ENCODE peak calls at places on chromosome 22, in five cellular contexts. V is IMR-90, L is psoas muscle, Z is brain microvascular endothelial cell, R is A673. X is an unnamed sample.

GRCh38 chr22:46710842-46711241 is 27.2 kb downstream of the CERK start:
- DNase-seq in V (no peak), L (no peak), Z (no peak), R (peak), X (no peak)

GRCh38 chr22:46421272-46421671 is 85.8 kb downstream of the TRMU start:
- DNase-seq in V (no peak), L (no peak), Z (no peak), R (no peak), X (no peak)

GRCh38 chr22:26464312-26464711 is 19.3 kb downstream of the HPS4 start:
- DNase-seq in V (no peak), L (peak), Z (no peak), R (no peak), X (no peak)

GRCh38 chr22:45469573-45470383 is 32.9 kb upstream of the FBLN1 start:
- DNase-seq in V (no peak), L (no peak), Z (no peak), R (no peak), X (no peak)

GRCh38 chr22:45235101-45235777 is 5.5 kb downstream of the KIAA0930 start:
- DNase-seq in V (no peak), L (no peak), Z (no peak), R (no peak), X (peak)

GRCh38 chr22:30605449-30606110 is 1.4 kb upstream of the TCN2 start:
- DNase-seq in V (peak), L (peak), Z (peak), R (peak), X (peak)

GRCh38 chr22:25475554-25476022 is 88.9 kb upstream of the GRK3 start:
- DNase-seq in V (peak), L (no peak), Z (peak), R (peak), X (no peak)

GRCh38 chr22:45984316-45984916 is 7.5 kb upstream of the WNT7B start:
- DNase-seq in V (no peak), L (no peak), Z (no peak), R (no peak), X (no peak)

GRCh38 chr22:17501679-17502285 is 61.5 kb upstream of the SLC25A18 start:
- DNase-seq in V (peak), L (no peak), Z (peak), R (peak), X (peak)

GRCh38 chr22:20429254-20430100 is 8.1 kb downstream of the SCARF2 start:
- DNase-seq in V (no peak), L (peak), Z (no peak), R (no peak), X (peak)

GRCh38 chr22:39458443-39459083 is 1.8 kb downstream of the MGAT3 start:
- DNase-seq in V (no peak), L (no peak), Z (no peak), R (no peak), X (no peak)

GRCh38 chr22:39567135-39567946 is 3.2 kb upstream of the CACNA1I start:
- DNase-seq in V (no peak), L (no peak), Z (no peak), R (no peak), X (no peak)

GRCh38 chr22:43186272-43187170 is at the start of gene TTLL12:
- DNase-seq in V (peak), L (peak), Z (peak), R (peak), X (peak)
- TF ChIP-seq CTCF in V (no peak), L (no peak), Z (no peak), R (no peak), X (no peak)

GRCh38 chr22:31752096-31752847 is 1.5 kb upstream of the DEPDC5 start:
- DNase-seq in V (no peak), L (no peak), Z (no peak), R (no peak), X (peak)

GRCh38 chr22:31754813-31755212 is 994 bp downstream of the DEPDC5 start:
- DNase-seq in V (no peak), L (no peak), Z (no peak), R (no peak), X (no peak)

GRCh38 chr22:31753005-31753633 is 700 bp upstream of the DEPDC5 start:
- DNase-seq in V (no peak), L (peak), Z (no peak), R (no peak), X (peak)

GRCh38 chr22:31750365-31751284 is 693 bp upstream of the PRR14L start:
- DNase-seq in V (no peak), L (no peak), Z (no peak), R (no peak), X (no peak)

DNA sequence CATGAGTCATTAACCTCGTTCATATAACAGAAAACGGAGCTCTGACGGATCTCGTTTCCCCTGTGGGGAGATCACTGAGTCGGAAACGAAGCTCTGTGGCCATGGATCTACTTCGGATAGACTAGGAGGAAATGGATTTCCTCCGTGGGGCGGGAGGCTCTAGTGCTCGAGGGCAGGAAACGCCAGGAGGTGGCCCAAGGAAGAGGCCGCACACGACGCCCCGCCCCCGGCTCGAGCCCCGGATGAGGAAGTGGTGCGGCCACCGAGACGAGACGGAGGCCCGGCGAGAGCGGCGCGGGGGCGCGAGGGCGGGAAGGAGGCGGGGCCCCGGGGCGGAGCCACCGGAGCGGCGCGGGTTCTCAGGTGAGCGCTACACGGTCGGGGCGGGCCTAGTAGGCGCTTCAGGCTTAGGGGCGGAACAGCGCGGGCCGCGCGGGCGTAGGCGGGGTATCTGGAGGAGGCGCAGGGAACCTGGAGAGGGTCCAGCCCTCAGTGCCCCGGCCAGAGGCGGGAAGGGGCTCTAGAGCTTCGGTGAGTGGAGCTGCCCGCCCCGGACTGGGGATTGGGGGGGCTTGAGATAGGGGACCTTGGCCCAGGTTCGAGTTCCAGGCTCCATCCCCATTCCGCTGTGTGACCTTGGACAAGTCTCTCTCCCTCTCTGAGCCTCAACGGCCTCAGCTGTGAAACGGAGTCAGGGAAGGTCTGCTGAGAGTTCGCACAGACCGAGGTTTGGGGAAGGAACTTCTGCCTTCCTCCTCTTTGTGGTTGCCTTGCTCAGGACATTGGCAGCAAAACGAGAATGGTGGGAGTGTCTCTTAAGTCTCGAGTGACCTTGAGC is at the start of gene DEPDC5:
- DNase-seq in V (peak), L (peak), Z (peak), R (peak), X (peak)
- TF ChIP-seq CTCF in V (peak), L (no peak), Z (no peak), R (no peak), X (no peak)

DNA sequence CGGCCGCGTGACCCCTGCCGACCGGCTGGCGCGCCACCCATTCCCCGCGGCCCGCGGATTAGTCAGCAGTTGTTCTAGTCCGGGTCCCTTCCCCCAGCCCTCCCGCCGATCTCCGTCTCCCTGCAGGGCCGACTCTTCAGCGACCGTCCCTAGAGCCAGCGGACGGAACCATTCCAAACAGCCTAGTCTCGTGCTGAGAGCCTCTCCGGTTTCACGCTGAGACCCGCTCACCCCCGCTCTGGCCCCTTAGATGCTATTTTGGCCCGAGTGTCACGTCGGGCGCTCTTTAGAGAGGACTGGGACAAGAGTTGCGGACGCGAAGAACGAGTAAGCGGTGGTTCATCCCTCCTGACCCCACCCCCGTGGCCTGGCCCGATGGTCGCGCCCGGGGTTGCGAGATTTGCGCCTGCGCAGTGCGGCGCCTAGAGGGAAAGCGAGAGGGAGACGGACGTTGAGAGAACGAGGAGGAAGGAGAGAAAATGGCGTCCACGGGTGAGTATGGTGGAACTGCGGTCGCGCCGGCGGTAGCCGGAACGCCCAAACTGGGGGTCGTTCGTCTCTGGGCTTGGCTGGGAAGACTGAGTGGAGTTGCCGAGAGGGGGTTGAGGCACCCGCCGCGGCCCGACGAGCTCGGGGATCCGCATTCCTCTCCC is at the start of the genes EWSR1 and RHBDD3:
- DNase-seq in V (peak), L (peak), Z (peak), R (peak), X (peak)
- TF ChIP-seq CTCF in V (no peak), L (no peak), Z (no peak), R (no peak), X (no peak)

GRCh38 chr22:35134637-35135036 is 68.7 kb downstream of the ISX start:
- DNase-seq in V (no peak), L (no peak), Z (no peak), R (no peak), X (no peak)
- TF ChIP-seq CTCF in V (no peak), L (no peak), Z (no peak), R (no peak), X (no peak)

DNA sequence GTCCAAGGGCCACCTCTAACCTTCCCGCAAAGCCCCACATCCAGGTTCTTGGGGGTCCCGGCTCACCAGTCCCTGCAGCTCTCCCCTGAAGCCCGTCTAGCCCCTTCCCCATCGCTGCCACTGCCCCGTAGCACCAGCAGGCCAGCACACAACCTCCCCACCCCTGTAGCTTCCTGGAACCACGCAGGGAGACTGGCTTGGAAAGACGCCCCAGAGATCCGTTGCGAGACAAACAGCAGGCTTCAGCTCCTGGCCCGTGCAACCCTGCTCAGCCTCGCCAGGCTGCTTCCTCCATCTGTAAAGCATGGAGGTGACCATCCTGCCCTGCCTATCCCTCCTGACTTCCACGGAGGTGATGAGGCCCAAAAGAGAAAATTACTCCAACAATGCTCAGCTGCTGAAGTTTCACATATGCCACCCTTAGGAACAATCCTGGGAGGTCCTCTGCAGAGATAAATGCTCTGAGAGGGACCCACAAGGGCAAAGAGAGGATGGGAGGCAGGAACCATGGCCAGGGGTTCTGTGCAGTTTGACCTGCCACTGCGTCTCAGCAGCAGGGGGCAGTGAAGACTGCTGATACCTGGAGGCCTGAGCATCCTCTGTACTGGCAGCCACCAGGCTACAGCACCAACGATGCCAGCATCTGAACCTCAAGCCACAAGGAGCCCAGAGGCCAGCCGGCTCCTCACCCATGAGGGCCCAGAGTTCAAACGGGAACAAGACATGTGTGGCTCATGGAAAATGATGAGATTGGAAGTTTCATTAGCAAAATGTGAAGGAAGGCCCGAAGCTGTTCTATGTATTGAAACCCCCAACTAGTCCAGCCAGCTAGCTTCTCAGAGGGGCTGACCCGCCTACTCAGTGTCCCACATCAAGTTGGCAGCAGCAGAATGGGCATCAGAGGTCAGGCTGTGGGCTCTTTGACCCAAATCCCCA is 16.1 kb downstream of the DGCR2 start:
- DNase-seq in V (no peak), L (no peak), Z (no peak), R (no peak), X (peak)
- TF ChIP-seq CTCF in V (no peak), L (peak), Z (peak), R (no peak), X (peak)

DNA sequence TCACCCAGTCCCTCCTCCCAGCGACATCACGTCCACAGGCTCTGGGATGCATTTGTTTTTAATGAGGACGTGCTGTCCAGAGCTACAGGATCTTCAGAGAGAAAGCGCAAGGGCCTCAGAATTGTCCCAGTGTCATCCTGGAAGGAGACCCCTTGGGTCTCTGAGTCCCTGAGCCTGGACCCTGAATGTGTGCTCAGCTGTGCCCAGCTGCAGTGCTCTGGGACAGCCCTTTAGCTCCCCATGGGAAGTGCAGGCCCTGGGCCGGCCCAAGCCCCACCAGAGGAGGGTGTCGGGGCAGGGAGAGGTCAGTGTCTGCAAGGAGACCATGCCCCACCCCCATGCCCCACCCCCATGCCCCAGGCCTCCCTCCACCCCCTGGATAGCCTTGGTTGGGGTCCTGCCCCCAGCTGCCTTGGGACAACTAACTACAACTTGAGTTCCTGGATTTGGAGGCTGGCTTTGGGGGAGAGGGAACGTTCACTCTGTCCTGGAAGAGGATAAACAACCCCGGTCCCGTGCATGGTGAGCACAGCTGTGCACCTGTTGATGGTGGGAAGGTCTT is 809.8 kb downstream of the BRD1 start:
- DNase-seq in V (no peak), L (no peak), Z (no peak), R (no peak), X (no peak)
- TF ChIP-seq CTCF in V (no peak), L (no peak), Z (no peak), R (no peak), X (no peak)

GRCh38 chr22:49702068-49702397 is 125.6 kb downstream of the BRD1 start:
- DNase-seq in V (no peak), L (no peak), Z (no peak), R (no peak), X (no peak)

GRCh38 chr22:49703391-49703926 is 124.2 kb downstream of the BRD1 start:
- DNase-seq in V (no peak), L (no peak), Z (no peak), R (no peak), X (no peak)

GRCh38 chr22:49699476-49699875 is 128.2 kb downstream of the BRD1 start:
- DNase-seq in V (no peak), L (no peak), Z (no peak), R (no peak), X (no peak)

GRCh38 chr22:49699928-49700498 is 127.7 kb downstream of the BRD1 start:
- DNase-seq in V (no peak), L (no peak), Z (no peak), R (no peak), X (no peak)

GRCh38 chr22:49701380-49702067 is 126.1 kb downstream of the BRD1 start:
- DNase-seq in V (no peak), L (no peak), Z (no peak), R (no peak), X (peak)
- TF ChIP-seq CTCF in V (no peak), L (peak), Z (peak), R (peak), X (peak)

DNA sequence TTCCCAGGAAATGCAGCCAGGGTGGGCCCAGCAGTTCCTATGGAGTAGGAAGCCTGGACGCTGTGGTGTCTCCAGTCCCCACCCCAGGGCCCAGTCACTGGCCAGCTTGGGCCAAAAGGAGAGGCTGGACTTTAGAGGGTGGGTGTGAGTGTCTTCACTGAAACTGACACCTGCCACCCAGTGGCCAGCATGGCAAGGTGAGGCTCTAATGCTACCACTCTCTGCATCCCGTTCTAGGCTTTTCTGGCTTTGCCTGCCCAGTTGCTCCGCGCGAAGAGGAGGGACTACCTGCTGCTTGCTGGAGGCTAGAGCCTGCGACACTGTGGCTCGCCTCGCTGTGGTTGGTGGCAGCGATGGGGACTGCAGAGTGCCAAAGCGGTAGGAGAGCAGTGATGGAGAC is 35.4 kb downstream of the C22orf42 start:
- DNase-seq in V (no peak), L (no peak), Z (no peak), R (no peak), X (no peak)
- TF ChIP-seq CTCF in V (no peak), L (no peak), Z (peak), R (no peak), X (no peak)

X was measured in NB4.